ENCODE peak calls at places on chromosome 20, in eight cellular contexts. U, R, H, P, A, O, L and Y are unnamed samples.
A peak's percentile ranks its signal among the peaks of the same experiment; 100 is the strongest.

GRCh38 chr20:40993794-40994540 is 34.7 kb upstream of the TOP1 start:
- DNase-seq in A (peak; percentile 57), P (no peak), O (no peak), U (no peak), H (no peak), R (no peak), L (no peak), Y (no peak)

GRCh38 chr20:23995905-23996666 is 7.5 kb upstream of the GGTLC1 start:
- DNase-seq in U (peak; percentile 7), L (no peak), R (no peak), P (no peak), O (peak; percentile 37), A (peak; percentile 24), H (peak; percentile 63), Y (no peak)

GRCh38 chr20:22918286-22918983 is 116.7 kb upstream of the SSTR4 start:
- DNase-seq in R (no peak), A (no peak), L (no peak), O (no peak), P (no peak), U (no peak), H (no peak), Y (no peak)

GRCh38 chr20:45685896-45686295 is 15.9 kb upstream of the WFDC11 start:
- DNase-seq in U (no peak), L (no peak), P (peak; percentile 21), A (no peak), H (no peak), O (no peak), R (no peak), Y (no peak)

GRCh38 chr20:45951925-45952834 is 17.7 kb downstream of the PCIF1 start:
- DNase-seq in L (peak; percentile 67), H (no peak), O (no peak), A (no peak), R (no peak), U (no peak), P (no peak), Y (no peak)

GRCh38 chr20:32505723-32506473 is 79.2 kb downstream of the NOL4L start:
- DNase-seq in U (no peak), O (no peak), H (peak; percentile 22), P (no peak), R (no peak), L (no peak), A (no peak), Y (no peak)

GRCh38 chr20:23205656-23206055 is 119.5 kb upstream of the CD93 start:
- DNase-seq in A (peak; percentile 9), H (no peak), R (peak; percentile 24), U (no peak), P (no peak), O (peak; percentile 32), L (no peak), Y (no peak)

GRCh38 chr20:23226612-23227265 is 123.9 kb upstream of the NXT1 start:
- DNase-seq in H (no peak), L (no peak), R (no peak), O (no peak), A (peak; percentile 41), U (no peak), P (no peak), Y (no peak)

GRCh38 chr20:5947276-5947675 is 3.1 kb downstream of the TRMT6 start:
- DNase-seq in R (no peak), O (no peak), A (no peak), H (no peak), L (no peak), U (no peak), P (no peak), Y (no peak)

GRCh38 chr20:59006167-59006863 is 739 bp downstream of the CTSZ start:
- DNase-seq in P (no peak), R (no peak), O (no peak), A (no peak), H (no peak), U (no peak), L (peak; percentile 87), Y (peak; percentile 43)

GRCh38 chr20:15703171-15703911 is 869.9 kb downstream of the KIF16B start:
- DNase-seq in R (no peak), P (peak; percentile 36), A (peak; percentile 87), H (no peak), U (no peak), O (no peak), L (no peak), Y (no peak)

GRCh38 chr20:4375881-4376280 is 345.8 kb upstream of the PRND start:
- DNase-seq in H (no peak), A (peak; percentile 84), L (no peak), R (no peak), P (no peak), O (no peak), U (no peak), Y (no peak)

GRCh38 chr20:23203310-23203709 is 117.2 kb upstream of the CD93 start:
- DNase-seq in O (no peak), R (no peak), H (no peak), P (no peak), U (no peak), A (no peak), L (no peak), Y (no peak)

GRCh38 chr20:20073851-20074252 is 21.5 kb downstream of the CFAP61 start:
- DNase-seq in L (no peak), A (no peak), U (no peak), H (no peak), P (no peak), R (no peak), O (no peak), Y (no peak)
- TF ChIP-seq POLR2A in L (no peak), A (no peak), U (no peak), H (no peak), P (no peak), R (no peak), O (no peak), Y (no peak)

GRCh38 chr20:25584905-25585704 is at the start of gene NINL:
- DNase-seq in R (peak; percentile 34), H (peak; percentile 80), L (peak; percentile 80), P (peak; percentile 83), O (no peak), A (peak; percentile 48), U (no peak), Y (peak; percentile 67)
- TF ChIP-seq POLR2A in R (no peak), H (peak; percentile 31), L (no peak), P (peak; percentile 89), O (no peak), A (peak; percentile 85), U (peak; percentile 57), Y (peak; percentile 82)

DNA sequence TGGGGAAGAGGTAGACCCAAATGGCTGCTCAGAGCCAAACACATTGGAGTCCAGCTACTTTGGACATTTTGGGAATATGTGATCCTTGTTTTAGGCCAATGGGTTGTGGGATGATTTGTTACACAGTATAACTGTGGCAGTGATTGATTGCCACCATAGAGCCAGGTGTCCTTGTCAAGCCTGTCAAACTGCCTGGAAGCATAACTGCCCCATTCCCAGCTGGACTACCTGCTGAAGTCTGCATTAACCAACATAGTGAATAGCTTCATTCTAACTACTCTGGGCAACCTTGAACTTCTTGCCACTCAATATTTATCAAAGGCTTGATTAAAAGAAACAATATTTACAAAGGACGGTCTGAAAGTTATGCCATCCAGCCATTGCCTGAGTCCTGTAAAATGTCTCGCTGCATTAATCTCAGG is 164.7 kb downstream of the LINC00237 start:
- DNase-seq in R (no peak), P (no peak), H (no peak), O (no peak), U (no peak), A (no peak), L (no peak), Y (no peak)
- TF ChIP-seq POLR2A in R (no peak), P (no peak), H (no peak), O (no peak), U (no peak), A (no peak), L (no peak), Y (no peak)

GRCh38 chr20:11380283-11380682 is 537.4 kb upstream of the BTBD3 start:
- DNase-seq in H (no peak), R (no peak), P (no peak), A (no peak), U (no peak), O (no peak), L (no peak), Y (no peak)
- TF ChIP-seq POLR2A in H (no peak), R (no peak), P (no peak), A (no peak), U (no peak), O (no peak), L (no peak), Y (no peak)

DNA sequence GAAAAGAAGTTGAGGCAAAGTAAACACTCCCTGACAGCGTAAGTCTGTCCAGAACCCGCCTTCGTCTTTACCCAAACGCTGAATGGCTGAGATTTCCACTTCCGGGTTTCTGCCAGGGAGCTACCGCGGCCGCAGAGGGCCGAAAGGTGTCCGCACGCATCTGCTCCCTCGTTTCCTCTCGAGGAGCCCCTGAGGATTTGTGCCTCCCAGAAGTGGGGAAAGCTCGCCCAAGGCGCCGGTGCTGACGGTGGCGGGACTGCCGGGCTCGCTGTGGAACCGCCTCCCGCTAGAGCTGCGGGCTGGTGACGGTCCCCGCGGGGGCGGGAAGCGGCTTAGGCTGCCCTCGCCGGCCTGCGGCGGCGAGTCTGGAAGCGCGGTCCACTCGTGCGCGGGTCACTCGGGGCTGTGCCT is 1760.2 kb upstream of the DEFB115 start:
- DNase-seq in L (peak; percentile 74), O (peak; percentile 52), H (peak; percentile 76), U (no peak), R (no peak), P (no peak), A (no peak), Y (no peak)
- TF ChIP-seq POLR2A in L (no peak), O (no peak), H (no peak), U (no peak), R (no peak), P (no peak), A (no peak), Y (no peak)

DNA sequence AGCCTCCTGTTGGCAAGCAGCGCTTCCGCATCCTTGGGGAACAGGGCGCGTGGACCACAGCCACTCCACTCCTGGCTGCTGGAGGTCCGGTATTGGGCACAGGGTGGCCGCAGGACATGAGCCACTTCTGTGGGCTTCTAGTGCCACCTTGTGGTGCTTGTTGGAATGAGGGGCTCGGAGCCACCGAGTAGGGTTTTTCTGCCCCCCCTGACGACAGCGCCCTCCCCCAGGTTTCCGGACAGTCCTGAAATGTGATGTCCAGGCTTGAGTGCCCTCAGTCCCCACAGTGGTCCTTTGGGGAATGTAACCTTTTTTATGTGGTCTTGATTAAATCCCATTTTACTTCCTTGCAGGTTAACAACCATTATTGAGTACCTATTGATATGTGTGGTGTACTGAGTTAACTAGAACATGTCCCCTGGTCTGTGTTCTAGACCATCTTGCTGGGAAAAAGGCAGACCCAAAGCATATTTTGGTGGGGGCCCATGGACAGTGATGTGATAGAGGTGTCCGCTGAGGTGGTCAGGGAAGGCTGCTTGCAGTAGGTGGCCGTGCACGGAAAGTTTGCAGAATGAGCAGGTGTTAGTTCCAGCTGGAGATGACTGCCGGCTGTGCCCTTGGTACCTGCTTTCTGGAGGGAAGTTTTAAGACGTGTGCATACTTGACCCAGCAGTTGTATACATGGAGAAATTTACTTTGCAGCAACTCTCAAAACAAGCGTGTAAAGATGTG is 70.0 kb downstream of the PTPN1 start:
- DNase-seq in H (peak; percentile 70), R (peak; percentile 46), U (peak; percentile 42), L (peak; percentile 85), A (peak; percentile 41), P (peak; percentile 91), O (peak; percentile 77), Y (peak; percentile 64)
- TF ChIP-seq POLR2A in H (no peak), R (no peak), U (no peak), L (no peak), A (no peak), P (no peak), O (no peak), Y (no peak)

GRCh38 chr20:47041500-47041899 is 146.9 kb downstream of the EYA2 start:
- DNase-seq in H (no peak), A (no peak), O (no peak), R (no peak), U (no peak), L (no peak), P (no peak), Y (no peak)
- TF ChIP-seq POLR2A in H (no peak), A (no peak), O (no peak), R (no peak), U (no peak), L (no peak), P (no peak), Y (no peak)